ENCODE peak calls at places on chromosomes 16 and 17, in seven cellular contexts. One of them, this sample, is unnamed.

GRCh38 chr17:29138991-29139682 is 41.1 kb downstream of the MYO18A start:
- DNase-seq in activated T-helper 1 cell treated with Interleukin-2 at 50 U/mL for 16 hours: no peak
- DNase-seq in fibroblast of pulmonary artery: no peak
- DNase-seq in GM23338: no peak
- DNase-seq in dorsolateral prefrontal cortex: no peak
- DNase-seq in naive thymus-derived CD4-positive, alpha-beta T cell: peak
- DNase-seq in HS-5: no peak
- DNase-seq in this sample: peak

GRCh38 chr17:14471052-14471451 is 170.2 kb downstream of the HS3ST3B1 start:
- DNase-seq in activated T-helper 1 cell treated with Interleukin-2 at 50 U/mL for 16 hours: no peak
- DNase-seq in fibroblast of pulmonary artery: peak
- DNase-seq in GM23338: no peak
- DNase-seq in dorsolateral prefrontal cortex: no peak
- DNase-seq in naive thymus-derived CD4-positive, alpha-beta T cell: no peak
- DNase-seq in HS-5: peak
- DNase-seq in this sample: no peak

GRCh38 chr17:82932146-82933005 is 92.6 kb upstream of the ZNF750 start:
- DNase-seq in activated T-helper 1 cell treated with Interleukin-2 at 50 U/mL for 16 hours: no peak
- DNase-seq in fibroblast of pulmonary artery: peak
- DNase-seq in GM23338: no peak
- DNase-seq in dorsolateral prefrontal cortex: peak
- DNase-seq in naive thymus-derived CD4-positive, alpha-beta T cell: no peak
- DNase-seq in HS-5: peak
- DNase-seq in this sample: no peak

GRCh38 chr17:4327638-4328037 is 38.8 kb downstream of the UBE2G1 start:
- DNase-seq in activated T-helper 1 cell treated with Interleukin-2 at 50 U/mL for 16 hours: no peak
- DNase-seq in fibroblast of pulmonary artery: peak
- DNase-seq in GM23338: no peak
- DNase-seq in dorsolateral prefrontal cortex: no peak
- DNase-seq in naive thymus-derived CD4-positive, alpha-beta T cell: no peak
- DNase-seq in HS-5: peak
- DNase-seq in this sample: no peak

GRCh38 chr16:81571592-81572230 is 127.1 kb downstream of the CMIP start:
- DNase-seq in activated T-helper 1 cell treated with Interleukin-2 at 50 U/mL for 16 hours: no peak
- DNase-seq in fibroblast of pulmonary artery: no peak
- DNase-seq in GM23338: no peak
- DNase-seq in dorsolateral prefrontal cortex: no peak
- DNase-seq in naive thymus-derived CD4-positive, alpha-beta T cell: no peak
- DNase-seq in HS-5: no peak
- DNase-seq in this sample: no peak

GRCh38 chr16:88113545-88114045 is 162.4 kb downstream of the BANP start:
- DNase-seq in activated T-helper 1 cell treated with Interleukin-2 at 50 U/mL for 16 hours: no peak
- DNase-seq in fibroblast of pulmonary artery: no peak
- DNase-seq in GM23338: no peak
- DNase-seq in dorsolateral prefrontal cortex: no peak
- DNase-seq in naive thymus-derived CD4-positive, alpha-beta T cell: no peak
- DNase-seq in HS-5: no peak
- DNase-seq in this sample: no peak

GRCh38 chr16:24944206-24944605 is 71.0 kb downstream of the ARHGAP17 start:
- DNase-seq in activated T-helper 1 cell treated with Interleukin-2 at 50 U/mL for 16 hours: no peak
- DNase-seq in fibroblast of pulmonary artery: no peak
- DNase-seq in GM23338: no peak
- DNase-seq in dorsolateral prefrontal cortex: no peak
- DNase-seq in naive thymus-derived CD4-positive, alpha-beta T cell: no peak
- DNase-seq in HS-5: no peak
- DNase-seq in this sample: no peak

GRCh38 chr17:82358467-82359350 is at the start of gene TEX19:
- DNase-seq in activated T-helper 1 cell treated with Interleukin-2 at 50 U/mL for 16 hours: no peak
- DNase-seq in fibroblast of pulmonary artery: no peak
- DNase-seq in GM23338: peak
- DNase-seq in dorsolateral prefrontal cortex: no peak
- DNase-seq in naive thymus-derived CD4-positive, alpha-beta T cell: no peak
- DNase-seq in HS-5: no peak
- DNase-seq in this sample: no peak

GRCh38 chr17:37064166-37064565 is 115.4 kb downstream of the AATF start:
- DNase-seq in activated T-helper 1 cell treated with Interleukin-2 at 50 U/mL for 16 hours: no peak
- DNase-seq in fibroblast of pulmonary artery: no peak
- DNase-seq in GM23338: no peak
- DNase-seq in dorsolateral prefrontal cortex: no peak
- DNase-seq in naive thymus-derived CD4-positive, alpha-beta T cell: no peak
- DNase-seq in HS-5: no peak
- DNase-seq in this sample: no peak

GRCh38 chr17:4405038-4405669 is 28.6 kb upstream of the SPNS3 start:
- DNase-seq in activated T-helper 1 cell treated with Interleukin-2 at 50 U/mL for 16 hours: no peak
- DNase-seq in fibroblast of pulmonary artery: no peak
- DNase-seq in GM23338: no peak
- DNase-seq in dorsolateral prefrontal cortex: no peak
- DNase-seq in naive thymus-derived CD4-positive, alpha-beta T cell: no peak
- DNase-seq in HS-5: no peak
- DNase-seq in this sample: no peak

GRCh38 chr17:75099881-75100595 is 9.7 kb upstream of the ARMC7 start:
- DNase-seq in activated T-helper 1 cell treated with Interleukin-2 at 50 U/mL for 16 hours: no peak
- DNase-seq in fibroblast of pulmonary artery: no peak
- DNase-seq in GM23338: no peak
- DNase-seq in dorsolateral prefrontal cortex: no peak
- DNase-seq in naive thymus-derived CD4-positive, alpha-beta T cell: no peak
- DNase-seq in HS-5: no peak
- DNase-seq in this sample: no peak

GRCh38 chr16:12876778-12877177 is 24.6 kb upstream of the SHISA9 start:
- DNase-seq in activated T-helper 1 cell treated with Interleukin-2 at 50 U/mL for 16 hours: no peak
- DNase-seq in fibroblast of pulmonary artery: no peak
- DNase-seq in GM23338: no peak
- DNase-seq in dorsolateral prefrontal cortex: no peak
- DNase-seq in naive thymus-derived CD4-positive, alpha-beta T cell: no peak
- DNase-seq in HS-5: no peak
- DNase-seq in this sample: no peak

GRCh38 chr17:40612510-40613244 is 34.9 kb downstream of the SMARCE1 start:
- DNase-seq in activated T-helper 1 cell treated with Interleukin-2 at 50 U/mL for 16 hours: peak
- DNase-seq in fibroblast of pulmonary artery: no peak
- DNase-seq in GM23338: no peak
- DNase-seq in dorsolateral prefrontal cortex: peak
- DNase-seq in naive thymus-derived CD4-positive, alpha-beta T cell: no peak
- DNase-seq in HS-5: no peak
- DNase-seq in this sample: peak

GRCh38 chr16:78108451-78108850 is 9.0 kb downstream of the WWOX start:
- DNase-seq in activated T-helper 1 cell treated with Interleukin-2 at 50 U/mL for 16 hours: no peak
- DNase-seq in fibroblast of pulmonary artery: no peak
- DNase-seq in GM23338: no peak
- DNase-seq in dorsolateral prefrontal cortex: no peak
- DNase-seq in naive thymus-derived CD4-positive, alpha-beta T cell: no peak
- DNase-seq in HS-5: no peak
- DNase-seq in this sample: no peak